ENCODE peak calls at places on chromosomes 2 and 18, in ten cellular contexts. J is dorsolateral prefrontal cortex, B is lung, C is omental fat pad, U is Calu3, L is mucosa of descending colon, A is Caco-2, P is kidney epithelial cell, D is nephron progenitor cell, E is cardiac fibroblast. H is an unnamed sample.

GRCh38 chr2:70515938-70516337 is 37.7 kb downstream of the TGFA start:
- DNase-seq in E (no peak), A (no peak), D (no peak), L (no peak), C (no peak), B (no peak), U (no peak), J (no peak), P (no peak), H (no peak)

GRCh38 chr18:48860276-48861180 is 90.2 kb downstream of the SMAD7 start:
- DNase-seq in U (no peak), B (no peak), D (peak), A (no peak), J (no peak), E (no peak), P (no peak), L (no peak), C (no peak), H (no peak)

GRCh38 chr2:16656784-16657391 is 8.7 kb downstream of the CYRIA start:
- DNase-seq in L (no peak), P (no peak), D (no peak), J (no peak), U (no peak), A (no peak), B (peak), E (no peak), C (no peak), H (no peak)

GRCh38 chr2:27494944-27495554 is at the start of gene FNDC4:
- DNase-seq in B (no peak), E (peak), P (no peak), D (peak), C (no peak), U (peak), J (peak), A (no peak), L (no peak), H (peak)

GRCh38 chr2:187429989-187430388 is 18.1 kb downstream of the CALCRL start:
- DNase-seq in B (no peak), J (no peak), A (no peak), C (no peak), U (no peak), E (peak), P (peak), L (no peak), D (no peak), H (no peak)

GRCh38 chr2:191115801-191116200 is 35.0 kb downstream of the STAT4 start:
- DNase-seq in B (no peak), D (no peak), P (no peak), U (no peak), L (no peak), E (no peak), J (no peak), A (no peak), C (no peak), H (no peak)

GRCh38 chr2:232525796-232526195 is at the start of gene CHRND:
- DNase-seq in E (peak), U (no peak), D (peak), C (no peak), A (no peak), B (no peak), L (peak), P (no peak), J (no peak), H (peak)

GRCh38 chr2:149422991-149423338 is 92.6 kb downstream of the LYPD6 start:
- DNase-seq in A (peak), P (no peak), U (peak), E (no peak), C (no peak), B (no peak), D (no peak), J (no peak), L (no peak), H (no peak)

GRCh38 chr2:197883354-197884032 is 79.1 kb downstream of the PLCL1 start:
- DNase-seq in D (no peak), U (no peak), B (no peak), P (peak), A (no peak), J (no peak), C (no peak), E (peak), L (no peak), H (no peak)

GRCh38 chr2:211837706-211838105 is 700.9 kb downstream of the ERBB4 start:
- DNase-seq in L (no peak), C (no peak), P (no peak), D (no peak), E (no peak), J (no peak), A (no peak), U (no peak), B (no peak), H (no peak)

GRCh38 chr2:57371186-57371585 is 675.4 kb upstream of the VRK2 start:
- DNase-seq in E (no peak), D (no peak), B (no peak), L (no peak), U (no peak), P (no peak), A (no peak), C (no peak), J (no peak), H (no peak)

GRCh38 chr2:10239561-10239967 is 63.1 kb upstream of the HPCAL1 start:
- DNase-seq in J (no peak), A (peak), B (no peak), E (no peak), P (no peak), L (no peak), D (peak), U (no peak), C (no peak), H (no peak)
- TF ChIP-seq CTCF in J (no peak), A (peak), B (no peak), E (peak), P (peak), L (no peak), D (peak), U (no peak), C (no peak), H (peak)

GRCh38 chr2:223020971-223021675 is 30.9 kb upstream of the KCNE4 start:
- DNase-seq in L (no peak), U (no peak), P (no peak), C (no peak), B (no peak), E (no peak), D (no peak), A (no peak), J (no peak), H (no peak)

GRCh38 chr2:223019390-223019930 is 32.5 kb upstream of the KCNE4 start:
- DNase-seq in J (no peak), E (peak), B (no peak), A (no peak), U (no peak), C (no peak), P (no peak), L (no peak), D (no peak), H (no peak)

DNA sequence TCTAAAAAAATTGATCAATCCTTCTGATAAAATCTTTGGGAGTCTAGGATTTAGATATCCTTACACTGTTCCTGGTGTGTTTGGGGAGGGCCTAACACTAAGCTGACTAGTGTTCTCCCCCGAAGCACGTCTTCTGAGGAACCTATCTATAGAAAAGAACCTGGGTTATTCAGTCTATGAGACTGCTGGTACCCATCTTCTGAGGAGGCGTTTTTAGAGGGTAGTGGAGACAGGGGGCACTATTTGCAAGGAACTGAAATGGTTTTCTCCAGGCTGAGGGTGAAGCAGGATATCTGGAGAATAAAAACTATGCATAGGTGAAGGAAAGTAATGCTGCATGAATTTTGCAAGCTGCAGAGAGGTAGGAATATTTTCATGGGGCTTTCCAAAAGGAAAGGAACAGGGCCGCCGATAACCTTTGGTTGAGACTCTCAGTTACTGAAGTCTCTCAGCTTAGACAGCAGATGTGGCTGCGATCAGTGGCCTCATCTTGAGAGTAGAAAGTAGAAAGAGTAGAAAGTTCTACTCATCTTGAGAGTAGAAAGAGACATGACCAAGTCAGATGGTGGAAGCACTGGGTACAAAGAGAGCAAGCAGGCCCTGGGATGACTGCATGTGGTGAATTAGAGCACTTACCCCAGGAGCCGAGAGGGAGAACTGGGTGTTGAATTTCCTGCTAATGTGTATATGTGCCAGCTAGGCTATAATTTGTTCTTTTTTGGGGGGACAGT is 31.8 kb upstream of the KCNE4 start:
- DNase-seq in D (no peak), L (no peak), U (no peak), P (no peak), A (no peak), J (no peak), C (no peak), E (no peak), B (no peak), H (no peak)
- TF ChIP-seq CTCF in D (no peak), L (no peak), U (no peak), P (no peak), A (no peak), J (no peak), C (no peak), E (no peak), B (no peak), H (no peak)

GRCh38 chr2:75130171-75130570 is 69.1 kb downstream of the TACR1 start:
- DNase-seq in E (peak), L (no peak), P (no peak), C (no peak), J (no peak), U (no peak), B (no peak), D (no peak), A (no peak), H (no peak)
- TF ChIP-seq CTCF in E (no peak), L (no peak), P (no peak), C (no peak), J (no peak), U (no peak), B (no peak), D (no peak), A (no peak), H (peak)

DNA sequence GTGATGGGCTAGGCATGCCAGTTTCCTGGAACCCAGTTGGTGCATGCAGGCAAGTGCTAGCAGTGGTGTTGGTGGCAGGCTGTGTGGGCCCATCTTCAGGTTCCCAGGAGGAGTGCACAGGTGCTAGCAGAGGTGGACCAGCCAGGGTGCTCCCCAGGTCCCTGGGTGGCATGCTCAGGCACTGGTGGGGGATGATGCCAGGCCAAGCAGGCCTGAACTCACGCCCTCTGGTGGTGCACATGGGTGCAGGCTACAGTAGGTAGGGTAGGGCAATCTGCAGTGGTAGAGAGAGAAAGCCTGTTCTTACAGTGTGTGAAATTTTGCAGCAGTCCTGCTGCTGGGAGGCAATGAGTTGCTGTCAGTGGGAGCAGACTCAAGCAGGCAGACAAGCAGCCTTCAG is 1651.8 kb downstream of the DPP10 start:
- DNase-seq in A (no peak), C (no peak), D (no peak), B (no peak), P (no peak), E (no peak), J (no peak), L (no peak), U (no peak), H (no peak)
- TF ChIP-seq CTCF in A (peak), C (no peak), D (no peak), B (no peak), P (no peak), E (no peak), J (no peak), L (no peak), U (no peak), H (no peak)

GRCh38 chr18:46518438-46518837 is 138.6 kb downstream of the LOXHD1 start:
- DNase-seq in U (peak), J (no peak), A (no peak), L (no peak), E (no peak), P (no peak), C (no peak), B (no peak), D (peak), H (no peak)
- TF ChIP-seq CTCF in U (no peak), J (no peak), A (no peak), L (no peak), E (no peak), P (peak), C (no peak), B (no peak), D (peak), H (peak)

GRCh38 chr2:18684202-18685040 is 95.1 kb upstream of the NT5C1B start:
- DNase-seq in U (no peak), D (no peak), E (no peak), P (no peak), A (no peak), B (no peak), J (no peak), C (no peak), L (no peak), H (no peak)

GRCh38 chr2:18690342-18690741 is 101.0 kb upstream of the NT5C1B start:
- DNase-seq in U (no peak), A (no peak), P (no peak), C (no peak), E (no peak), L (no peak), D (peak), J (no peak), B (no peak), H (no peak)
- TF ChIP-seq CTCF in U (no peak), A (peak), P (peak), C (no peak), E (peak), L (no peak), D (peak), J (no peak), B (no peak), H (peak)

DNA sequence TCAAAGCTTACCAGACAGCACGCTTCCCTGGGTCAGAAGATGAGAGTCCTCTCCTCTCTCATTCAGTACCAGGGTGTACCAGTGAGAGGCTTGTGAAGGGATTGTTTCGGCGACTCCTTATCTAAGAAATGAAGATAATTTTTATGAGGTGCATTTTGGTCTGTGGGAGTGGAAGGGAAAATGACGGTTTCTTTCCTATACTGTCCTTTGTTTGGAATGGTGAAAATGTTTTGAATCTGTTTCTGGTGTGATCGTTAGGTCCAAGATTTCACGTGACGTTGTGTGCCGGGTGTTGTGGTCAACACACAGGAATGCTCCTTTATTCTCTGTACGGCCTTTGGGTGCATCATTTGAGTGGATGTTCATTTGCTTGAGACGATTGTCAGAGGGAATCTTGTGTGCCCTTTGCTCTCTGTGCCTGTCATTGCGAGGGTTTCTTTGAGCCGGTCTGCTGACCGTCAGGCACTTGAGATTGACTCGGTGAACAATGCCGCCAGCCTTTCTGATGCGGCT is 183.5 kb downstream of the AGAP1 start:
- DNase-seq in E (peak), D (no peak), B (no peak), C (no peak), P (no peak), U (no peak), J (no peak), L (no peak), A (peak), H (no peak)
- TF ChIP-seq CTCF in E (no peak), D (no peak), B (no peak), C (no peak), P (no peak), U (no peak), J (no peak), L (no peak), A (no peak), H (no peak)

GRCh38 chr2:73156539-73157124 is 43.9 kb upstream of the RAB11FIP5 start:
- DNase-seq in A (no peak), D (peak), L (peak), B (peak), E (peak), P (no peak), C (no peak), U (peak), J (peak), H (peak)
- TF ChIP-seq CTCF in A (peak), D (peak), L (peak), B (no peak), E (peak), P (peak), C (no peak), U (peak), J (peak), H (peak)

H was measured in D721Med.